ENCODE peak calls at places on chromosomes 4 and X, in nine cellular contexts. One of them, this sample, is unnamed.

GRCh38 chrX:110755061-110755460 is 40.6 kb downstream of the CHRDL1 start:
- DNase-seq in endothelial cell: no peak
- DNase-seq in effector memory CD4-positive, alpha-beta T cell: no peak
- DNase-seq in heart left ventricle: no peak
- DNase-seq in fibroblast of mammary gland: peak; percentile 83
- DNase-seq in heart right ventricle: no peak
- DNase-seq in aorta: no peak
- DNase-seq in Calu3: no peak
- DNase-seq in ELF-1: no peak
- DNase-seq in this sample: no peak

GRCh38 chr4:157121396-157121795 is 45.4 kb downstream of the GLRB start:
- DNase-seq in endothelial cell: no peak
- DNase-seq in effector memory CD4-positive, alpha-beta T cell: no peak
- DNase-seq in heart left ventricle: no peak
- DNase-seq in fibroblast of mammary gland: peak; percentile 55
- DNase-seq in heart right ventricle: no peak
- DNase-seq in aorta: no peak
- DNase-seq in Calu3: no peak
- DNase-seq in ELF-1: no peak
- DNase-seq in this sample: no peak

GRCh38 chrX:19556202-19556601 is 40.9 kb upstream of the MAP3K15 start:
- DNase-seq in endothelial cell: no peak
- DNase-seq in effector memory CD4-positive, alpha-beta T cell: no peak
- DNase-seq in heart left ventricle: no peak
- DNase-seq in fibroblast of mammary gland: no peak
- DNase-seq in heart right ventricle: no peak
- DNase-seq in aorta: no peak
- DNase-seq in Calu3: no peak
- DNase-seq in ELF-1: no peak
- DNase-seq in this sample: no peak

GRCh38 chr4:110412354-110412753 is 63.6 kb upstream of the ENPEP start:
- DNase-seq in endothelial cell: no peak
- DNase-seq in effector memory CD4-positive, alpha-beta T cell: no peak
- DNase-seq in heart left ventricle: no peak
- DNase-seq in fibroblast of mammary gland: no peak
- DNase-seq in heart right ventricle: no peak
- DNase-seq in aorta: no peak
- DNase-seq in Calu3: no peak
- DNase-seq in ELF-1: no peak
- DNase-seq in this sample: no peak

GRCh38 chr4:129014566-129015509 is 78.5 kb downstream of the SCLT1 start:
- DNase-seq in endothelial cell: no peak
- DNase-seq in effector memory CD4-positive, alpha-beta T cell: no peak
- DNase-seq in heart left ventricle: no peak
- DNase-seq in fibroblast of mammary gland: no peak
- DNase-seq in heart right ventricle: no peak
- DNase-seq in aorta: no peak
- DNase-seq in Calu3: no peak
- DNase-seq in ELF-1: no peak
- DNase-seq in this sample: no peak

GRCh38 chr4:8819019-8819418 is 52.6 kb downstream of the HMX1 start:
- DNase-seq in endothelial cell: no peak
- DNase-seq in effector memory CD4-positive, alpha-beta T cell: no peak
- DNase-seq in heart left ventricle: peak; percentile 1
- DNase-seq in fibroblast of mammary gland: no peak
- DNase-seq in heart right ventricle: no peak
- DNase-seq in aorta: no peak
- DNase-seq in Calu3: no peak
- DNase-seq in ELF-1: no peak
- DNase-seq in this sample: no peak

GRCh38 chrX:57930051-57930450 is 19.8 kb upstream of the ZXDA start:
- DNase-seq in endothelial cell: no peak
- DNase-seq in effector memory CD4-positive, alpha-beta T cell: no peak
- DNase-seq in heart left ventricle: no peak
- DNase-seq in fibroblast of mammary gland: peak; percentile 27
- DNase-seq in heart right ventricle: no peak
- DNase-seq in aorta: no peak
- DNase-seq in Calu3: no peak
- DNase-seq in ELF-1: no peak
- DNase-seq in this sample: no peak

GRCh38 chrX:12174358-12174757 is 36.1 kb downstream of the FRMPD4 start:
- DNase-seq in endothelial cell: no peak
- DNase-seq in effector memory CD4-positive, alpha-beta T cell: no peak
- DNase-seq in heart left ventricle: no peak
- DNase-seq in fibroblast of mammary gland: peak; percentile 14
- DNase-seq in heart right ventricle: no peak
- DNase-seq in aorta: no peak
- DNase-seq in Calu3: no peak
- DNase-seq in ELF-1: no peak
- DNase-seq in this sample: no peak

GRCh38 chrX:45824471-45824870 is 623.8 kb upstream of the DIPK2B start:
- DNase-seq in endothelial cell: peak; percentile 41
- DNase-seq in effector memory CD4-positive, alpha-beta T cell: no peak
- DNase-seq in heart left ventricle: no peak
- DNase-seq in fibroblast of mammary gland: peak; percentile 95
- DNase-seq in heart right ventricle: no peak
- DNase-seq in aorta: peak; percentile 63
- DNase-seq in Calu3: peak; percentile 89
- DNase-seq in ELF-1: peak; percentile 70
- DNase-seq in this sample: peak; percentile 72

GRCh38 chr4:73648478-73648877 is 28.2 kb upstream of the RASSF6 start:
- DNase-seq in endothelial cell: no peak
- DNase-seq in effector memory CD4-positive, alpha-beta T cell: no peak
- DNase-seq in heart left ventricle: no peak
- DNase-seq in fibroblast of mammary gland: no peak
- DNase-seq in heart right ventricle: no peak
- DNase-seq in aorta: no peak
- DNase-seq in Calu3: no peak
- DNase-seq in ELF-1: no peak
- DNase-seq in this sample: no peak

GRCh38 chrX:39953027-39953426 is 144.7 kb downstream of the BCOR start:
- DNase-seq in endothelial cell: no peak
- DNase-seq in effector memory CD4-positive, alpha-beta T cell: no peak
- DNase-seq in heart left ventricle: no peak
- DNase-seq in fibroblast of mammary gland: no peak
- DNase-seq in heart right ventricle: no peak
- DNase-seq in aorta: no peak
- DNase-seq in Calu3: no peak
- DNase-seq in ELF-1: no peak
- DNase-seq in this sample: no peak

GRCh38 chr4:168615294-168615693 is 118.4 kb downstream of the PALLD start:
- DNase-seq in endothelial cell: no peak
- DNase-seq in effector memory CD4-positive, alpha-beta T cell: no peak
- DNase-seq in heart left ventricle: no peak
- DNase-seq in fibroblast of mammary gland: peak; percentile 85
- DNase-seq in heart right ventricle: no peak
- DNase-seq in aorta: no peak
- DNase-seq in Calu3: no peak
- DNase-seq in ELF-1: no peak
- DNase-seq in this sample: peak; percentile 71

GRCh38 chr4:10783351-10783750 is 98.8 kb upstream of the CLNK start:
- DNase-seq in endothelial cell: no peak
- DNase-seq in effector memory CD4-positive, alpha-beta T cell: no peak
- DNase-seq in heart left ventricle: no peak
- DNase-seq in fibroblast of mammary gland: peak; percentile 73
- DNase-seq in heart right ventricle: no peak
- DNase-seq in aorta: no peak
- DNase-seq in Calu3: no peak
- DNase-seq in ELF-1: peak; percentile 13
- DNase-seq in this sample: peak; percentile 71

GRCh38 chr4:1985780-1986577 is 22.8 kb downstream of the NELFA start:
- DNase-seq in endothelial cell: no peak
- DNase-seq in effector memory CD4-positive, alpha-beta T cell: no peak
- DNase-seq in heart left ventricle: no peak
- DNase-seq in fibroblast of mammary gland: no peak
- DNase-seq in heart right ventricle: no peak
- DNase-seq in aorta: no peak
- DNase-seq in Calu3: no peak
- DNase-seq in ELF-1: no peak
- DNase-seq in this sample: no peak

GRCh38 chr4:139154538-139154937 is 22.5 kb downstream of the ELF2 start:
- DNase-seq in endothelial cell: no peak
- DNase-seq in effector memory CD4-positive, alpha-beta T cell: no peak
- DNase-seq in heart left ventricle: no peak
- DNase-seq in fibroblast of mammary gland: no peak
- DNase-seq in heart right ventricle: no peak
- DNase-seq in aorta: no peak
- DNase-seq in Calu3: no peak
- DNase-seq in ELF-1: no peak
- DNase-seq in this sample: no peak

GRCh38 chrX:94576367-94577004 is 902.5 kb downstream of the FAM133A start:
- DNase-seq in endothelial cell: no peak
- DNase-seq in effector memory CD4-positive, alpha-beta T cell: no peak
- DNase-seq in heart left ventricle: no peak
- DNase-seq in fibroblast of mammary gland: no peak
- DNase-seq in heart right ventricle: no peak
- DNase-seq in aorta: no peak
- DNase-seq in Calu3: no peak
- DNase-seq in ELF-1: no peak
- DNase-seq in this sample: no peak

GRCh38 chrX:18558799-18559198 is 113.1 kb downstream of the RS1 start:
- DNase-seq in endothelial cell: no peak
- DNase-seq in effector memory CD4-positive, alpha-beta T cell: no peak
- DNase-seq in heart left ventricle: no peak
- DNase-seq in fibroblast of mammary gland: no peak
- DNase-seq in heart right ventricle: no peak
- DNase-seq in aorta: no peak
- DNase-seq in Calu3: no peak
- DNase-seq in ELF-1: no peak
- DNase-seq in this sample: no peak

GRCh38 chr4:15855804-15856475 is 77.8 kb downstream of the CD38 start:
- DNase-seq in endothelial cell: no peak
- DNase-seq in effector memory CD4-positive, alpha-beta T cell: no peak
- DNase-seq in heart left ventricle: peak; percentile 59
- DNase-seq in fibroblast of mammary gland: no peak
- DNase-seq in heart right ventricle: peak; percentile 64
- DNase-seq in aorta: peak; percentile 54
- DNase-seq in Calu3: no peak
- DNase-seq in ELF-1: no peak
- DNase-seq in this sample: no peak

GRCh38 chr4:156374069-156374468 is 420.4 kb upstream of the CTSO start:
- DNase-seq in endothelial cell: no peak
- DNase-seq in effector memory CD4-positive, alpha-beta T cell: no peak
- DNase-seq in heart left ventricle: no peak
- DNase-seq in fibroblast of mammary gland: no peak
- DNase-seq in heart right ventricle: no peak
- DNase-seq in aorta: no peak
- DNase-seq in Calu3: no peak
- DNase-seq in ELF-1: peak; percentile 8
- DNase-seq in this sample: no peak

GRCh38 chr4:180028682-180029081 is 2214.5 kb upstream of the TENM3 start:
- DNase-seq in endothelial cell: peak; percentile 58
- DNase-seq in effector memory CD4-positive, alpha-beta T cell: no peak
- DNase-seq in heart left ventricle: no peak
- DNase-seq in fibroblast of mammary gland: no peak
- DNase-seq in heart right ventricle: no peak
- DNase-seq in aorta: no peak
- DNase-seq in Calu3: peak; percentile 9
- DNase-seq in ELF-1: peak; percentile 5
- DNase-seq in this sample: no peak

GRCh38 chrX:45712067-45712466 is 511.4 kb upstream of the DIPK2B start:
- DNase-seq in endothelial cell: no peak
- DNase-seq in effector memory CD4-positive, alpha-beta T cell: no peak
- DNase-seq in heart left ventricle: no peak
- DNase-seq in fibroblast of mammary gland: peak; percentile 80
- DNase-seq in heart right ventricle: no peak
- DNase-seq in aorta: no peak
- DNase-seq in Calu3: no peak
- DNase-seq in ELF-1: no peak
- DNase-seq in this sample: peak; percentile 7

GRCh38 chr4:100100985-100101384 is 89.3 kb downstream of the DDIT4L start:
- DNase-seq in endothelial cell: no peak
- DNase-seq in effector memory CD4-positive, alpha-beta T cell: no peak
- DNase-seq in heart left ventricle: no peak
- DNase-seq in fibroblast of mammary gland: no peak
- DNase-seq in heart right ventricle: no peak
- DNase-seq in aorta: no peak
- DNase-seq in Calu3: no peak
- DNase-seq in ELF-1: peak; percentile 39
- DNase-seq in this sample: no peak

GRCh38 chr4:74394476-74395136 is 29.7 kb downstream of the EREG start:
- DNase-seq in endothelial cell: no peak
- DNase-seq in effector memory CD4-positive, alpha-beta T cell: no peak
- DNase-seq in heart left ventricle: no peak
- DNase-seq in fibroblast of mammary gland: peak; percentile 38
- DNase-seq in heart right ventricle: no peak
- DNase-seq in aorta: no peak
- DNase-seq in Calu3: no peak
- DNase-seq in ELF-1: no peak
- DNase-seq in this sample: peak; percentile 14

GRCh38 chr4:182062458-182062857 is 180.7 kb upstream of the TENM3 start:
- DNase-seq in endothelial cell: no peak
- DNase-seq in effector memory CD4-positive, alpha-beta T cell: no peak
- DNase-seq in heart left ventricle: no peak
- DNase-seq in fibroblast of mammary gland: no peak
- DNase-seq in heart right ventricle: no peak
- DNase-seq in aorta: no peak
- DNase-seq in Calu3: no peak
- DNase-seq in ELF-1: no peak
- DNase-seq in this sample: no peak

GRCh38 chr4:8762356-8762755 is 109.3 kb downstream of the HMX1 start:
- DNase-seq in endothelial cell: no peak
- DNase-seq in effector memory CD4-positive, alpha-beta T cell: no peak
- DNase-seq in heart left ventricle: peak; percentile 2
- DNase-seq in fibroblast of mammary gland: peak; percentile 1
- DNase-seq in heart right ventricle: no peak
- DNase-seq in aorta: peak; percentile 26
- DNase-seq in Calu3: no peak
- DNase-seq in ELF-1: no peak
- DNase-seq in this sample: no peak

GRCh38 chr4:125541836-125542235 is 227.1 kb downstream of the FAT4 start:
- DNase-seq in endothelial cell: no peak
- DNase-seq in effector memory CD4-positive, alpha-beta T cell: no peak
- DNase-seq in heart left ventricle: no peak
- DNase-seq in fibroblast of mammary gland: no peak
- DNase-seq in heart right ventricle: no peak
- DNase-seq in aorta: no peak
- DNase-seq in Calu3: no peak
- DNase-seq in ELF-1: no peak
- DNase-seq in this sample: no peak

GRCh38 chrX:18354369-18355329 is at the start of gene SCML2:
- DNase-seq in endothelial cell: peak; percentile 49
- DNase-seq in effector memory CD4-positive, alpha-beta T cell: no peak
- DNase-seq in heart left ventricle: peak; percentile 21
- DNase-seq in fibroblast of mammary gland: peak; percentile 17
- DNase-seq in heart right ventricle: peak; percentile 46
- DNase-seq in aorta: no peak
- DNase-seq in Calu3: peak; percentile 45
- DNase-seq in ELF-1: peak; percentile 67
- DNase-seq in this sample: peak; percentile 83

This sample was measured in GM03348.